ENCODE peak calls at places on chromosomes 13 and 19, in five cellular contexts. One of them, this sample, is unnamed.

GRCh38 chr19:51704601-51705000 is 11.5 kb downstream of the SPACA6 start:
- DNase-seq in activated B cell treated with CpG ODN at 0.5 μM for 24 hours: no peak
- DNase-seq in lower leg skin: no peak
- DNase-seq in mesothelial cell of epicardium: no peak
- DNase-seq in tibial artery: no peak
- DNase-seq in this sample: no peak

GRCh38 chr13:76505437-76505836 is 380.8 kb downstream of the KCTD12 start:
- DNase-seq in lower leg skin: no peak
- DNase-seq in mesothelial cell of epicardium: no peak
- DNase-seq in activated B cell treated with CpG ODN at 0.5 μM for 24 hours: no peak
- DNase-seq in tibial artery: no peak
- DNase-seq in this sample: no peak

GRCh38 chr13:65966991-65967451 is 1263.1 kb downstream of the PCDH9 start:
- DNase-seq in tibial artery: no peak
- DNase-seq in lower leg skin: no peak
- DNase-seq in mesothelial cell of epicardium: no peak
- DNase-seq in activated B cell treated with CpG ODN at 0.5 μM for 24 hours: no peak
- DNase-seq in this sample: no peak

GRCh38 chr13:30932481-30933333 is at the start of gene TEX26:
- DNase-seq in tibial artery: no peak
- DNase-seq in activated B cell treated with CpG ODN at 0.5 μM for 24 hours: no peak
- DNase-seq in mesothelial cell of epicardium: no peak
- DNase-seq in lower leg skin: no peak
- DNase-seq in this sample: no peak

GRCh38 chr19:5534787-5535586 is 32.8 kb downstream of the TINCR start:
- DNase-seq in tibial artery: no peak
- DNase-seq in activated B cell treated with CpG ODN at 0.5 μM for 24 hours: no peak
- DNase-seq in mesothelial cell of epicardium: no peak
- DNase-seq in lower leg skin: no peak
- DNase-seq in this sample: no peak

GRCh38 chr19:18431351-18432197 is 6.4 kb downstream of the ISYNA1 start:
- DNase-seq in mesothelial cell of epicardium: no peak
- DNase-seq in lower leg skin: no peak
- DNase-seq in tibial artery: peak; percentile 67
- DNase-seq in activated B cell treated with CpG ODN at 0.5 μM for 24 hours: no peak
- DNase-seq in this sample: no peak

GRCh38 chr19:55467236-55468053 is 2.9 kb upstream of the C19orf85 start:
- DNase-seq in tibial artery: peak; percentile 81
- DNase-seq in mesothelial cell of epicardium: no peak
- DNase-seq in lower leg skin: no peak
- DNase-seq in activated B cell treated with CpG ODN at 0.5 μM for 24 hours: peak; percentile 73
- DNase-seq in this sample: peak; percentile 76

GRCh38 chr19:6414793-6415591 is 9.6 kb downstream of the KHSRP start:
- DNase-seq in activated B cell treated with CpG ODN at 0.5 μM for 24 hours: no peak
- DNase-seq in mesothelial cell of epicardium: no peak
- DNase-seq in tibial artery: no peak
- DNase-seq in lower leg skin: no peak
- DNase-seq in this sample: no peak

GRCh38 chr13:45500492-45501174 is 35.9 kb downstream of the COG3 start:
- DNase-seq in tibial artery: no peak
- DNase-seq in lower leg skin: no peak
- DNase-seq in activated B cell treated with CpG ODN at 0.5 μM for 24 hours: no peak
- DNase-seq in mesothelial cell of epicardium: no peak
- DNase-seq in this sample: no peak

GRCh38 chr13:24097064-24097463 is 63.5 kb upstream of the SPATA13 start:
- DNase-seq in lower leg skin: no peak
- DNase-seq in activated B cell treated with CpG ODN at 0.5 μM for 24 hours: no peak
- DNase-seq in tibial artery: no peak
- DNase-seq in mesothelial cell of epicardium: no peak
- DNase-seq in this sample: no peak

GRCh38 chr13:36395280-36395679 is 37.0 kb upstream of the CCNA1 start:
- DNase-seq in tibial artery: no peak
- DNase-seq in lower leg skin: no peak
- DNase-seq in mesothelial cell of epicardium: no peak
- DNase-seq in activated B cell treated with CpG ODN at 0.5 μM for 24 hours: no peak
- DNase-seq in this sample: no peak

GRCh38 chr19:34459614-34460013 is 21.9 kb upstream of the WTIP start:
- DNase-seq in mesothelial cell of epicardium: no peak
- DNase-seq in tibial artery: no peak
- DNase-seq in lower leg skin: no peak
- DNase-seq in activated B cell treated with CpG ODN at 0.5 μM for 24 hours: no peak
- DNase-seq in this sample: no peak

GRCh38 chr13:69324109-69324886 is 783.3 kb upstream of the ATXN8OS start:
- DNase-seq in mesothelial cell of epicardium: no peak
- DNase-seq in lower leg skin: no peak
- DNase-seq in tibial artery: no peak
- DNase-seq in activated B cell treated with CpG ODN at 0.5 μM for 24 hours: no peak
- DNase-seq in this sample: no peak

GRCh38 chr13:111319521-111319920 is 921 bp upstream of the TEX29 start:
- DNase-seq in mesothelial cell of epicardium: no peak
- DNase-seq in activated B cell treated with CpG ODN at 0.5 μM for 24 hours: no peak
- DNase-seq in lower leg skin: no peak
- DNase-seq in tibial artery: peak; percentile 48
- DNase-seq in this sample: no peak

GRCh38 chr19:14089662-14090508 is 666 bp downstream of the SAMD1 start:
- DNase-seq in lower leg skin: no peak
- DNase-seq in activated B cell treated with CpG ODN at 0.5 μM for 24 hours: peak; percentile 52
- DNase-seq in mesothelial cell of epicardium: peak; percentile 63
- DNase-seq in tibial artery: peak; percentile 71
- DNase-seq in this sample: peak; percentile 42

GRCh38 chr19:45553464-45553863 is 31.1 kb downstream of the OPA3 start:
- DNase-seq in mesothelial cell of epicardium: peak; percentile 25
- DNase-seq in activated B cell treated with CpG ODN at 0.5 μM for 24 hours: no peak
- DNase-seq in lower leg skin: no peak
- DNase-seq in tibial artery: no peak
- DNase-seq in this sample: no peak

GRCh38 chr13:87810920-87811344 is 139.8 kb downstream of the SLITRK5 start:
- DNase-seq in mesothelial cell of epicardium: no peak
- DNase-seq in tibial artery: no peak
- DNase-seq in lower leg skin: no peak
- DNase-seq in activated B cell treated with CpG ODN at 0.5 μM for 24 hours: no peak
- DNase-seq in this sample: no peak

GRCh38 chr19:32350492-32350891 is 5.1 kb downstream of the ZNF507 start:
- DNase-seq in lower leg skin: no peak
- DNase-seq in mesothelial cell of epicardium: no peak
- DNase-seq in tibial artery: no peak
- DNase-seq in activated B cell treated with CpG ODN at 0.5 μM for 24 hours: no peak
- DNase-seq in this sample: no peak

GRCh38 chr19:38852231-38853044 is 2.7 kb upstream of the HNRNPL start:
- DNase-seq in activated B cell treated with CpG ODN at 0.5 μM for 24 hours: peak; percentile 45
- DNase-seq in lower leg skin: peak; percentile 70
- DNase-seq in tibial artery: peak; percentile 83
- DNase-seq in mesothelial cell of epicardium: no peak
- DNase-seq in this sample: peak; percentile 78

GRCh38 chr19:39413903-39414608 is 1.6 kb downstream of the PLEKHG2 start:
- DNase-seq in activated B cell treated with CpG ODN at 0.5 μM for 24 hours: no peak
- DNase-seq in mesothelial cell of epicardium: no peak
- DNase-seq in lower leg skin: peak; percentile 42
- DNase-seq in tibial artery: peak; percentile 78
- DNase-seq in this sample: no peak

GRCh38 chr13:50085063-50085462 is 69.8 kb downstream of the KCNRG start:
- DNase-seq in tibial artery: no peak
- DNase-seq in activated B cell treated with CpG ODN at 0.5 μM for 24 hours: no peak
- DNase-seq in lower leg skin: no peak
- DNase-seq in mesothelial cell of epicardium: no peak
- DNase-seq in this sample: no peak

GRCh38 chr13:71477735-71478134 is 389.3 kb downstream of the DACH1 start:
- DNase-seq in lower leg skin: no peak
- DNase-seq in activated B cell treated with CpG ODN at 0.5 μM for 24 hours: no peak
- DNase-seq in mesothelial cell of epicardium: no peak
- DNase-seq in tibial artery: no peak
- DNase-seq in this sample: no peak
- TF ChIP-seq CTCF in lower leg skin: no peak
- TF ChIP-seq CTCF in activated B cell treated with CpG ODN at 0.5 μM for 24 hours: no peak
- TF ChIP-seq CTCF in mesothelial cell of epicardium: peak; percentile 59
- TF ChIP-seq CTCF in tibial artery: no peak
- TF ChIP-seq CTCF in this sample: no peak

DNA sequence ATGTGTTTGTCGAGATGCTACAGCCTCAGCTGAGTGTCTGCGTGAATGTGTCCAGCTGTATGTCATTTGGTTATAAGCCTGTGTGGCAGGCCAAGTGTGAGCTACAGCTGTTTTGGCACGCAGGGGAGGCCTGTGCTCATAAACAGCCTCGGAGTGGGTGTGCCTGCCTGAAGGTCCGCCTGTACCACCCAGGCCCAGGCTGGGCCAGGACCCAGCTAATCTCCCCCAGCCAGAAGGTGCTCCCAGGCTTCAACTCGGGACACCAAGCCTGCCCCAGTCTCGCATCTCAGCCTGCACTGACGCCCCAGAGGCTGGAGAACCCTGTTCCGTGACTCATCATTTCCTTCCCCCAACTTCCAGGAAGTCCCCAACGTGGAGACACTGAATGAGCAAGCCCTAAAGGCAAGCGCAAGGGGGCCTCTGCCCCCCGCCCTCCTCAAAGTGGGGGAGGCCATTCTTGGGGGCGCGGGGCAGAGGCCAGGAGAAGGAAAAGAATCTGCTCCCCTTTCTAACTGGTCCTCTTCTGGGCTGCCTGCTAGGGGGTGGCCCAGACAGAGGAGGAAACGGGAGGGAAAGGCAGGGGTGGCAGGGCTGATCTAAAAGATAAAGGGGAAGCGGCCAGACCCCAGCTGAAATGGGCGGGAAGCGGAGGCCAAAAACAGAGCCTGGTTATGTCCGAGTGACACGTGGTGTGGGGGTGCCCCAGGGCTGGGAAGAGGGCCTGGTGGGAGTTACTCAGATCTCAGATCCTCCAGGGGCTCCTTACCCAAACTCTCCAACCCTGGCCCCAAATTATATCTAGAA is 2.0 kb downstream of the SLC1A5 start:
- DNase-seq in mesothelial cell of epicardium: no peak
- DNase-seq in lower leg skin: peak; percentile 60
- DNase-seq in tibial artery: peak; percentile 85
- DNase-seq in activated B cell treated with CpG ODN at 0.5 μM for 24 hours: peak; percentile 66
- DNase-seq in this sample: peak; percentile 73
- TF ChIP-seq CTCF in mesothelial cell of epicardium: no peak
- TF ChIP-seq CTCF in lower leg skin: no peak
- TF ChIP-seq CTCF in tibial artery: no peak
- TF ChIP-seq CTCF in activated B cell treated with CpG ODN at 0.5 μM for 24 hours: no peak
- TF ChIP-seq CTCF in this sample: no peak

GRCh38 chr13:20306039-20306438 is 73.9 kb upstream of the GJB6 start:
- DNase-seq in tibial artery: no peak
- DNase-seq in activated B cell treated with CpG ODN at 0.5 μM for 24 hours: no peak
- DNase-seq in lower leg skin: no peak
- DNase-seq in mesothelial cell of epicardium: no peak
- DNase-seq in this sample: no peak

GRCh38 chr13:20301391-20302071 is 69.4 kb upstream of the GJB6 start:
- DNase-seq in tibial artery: no peak
- DNase-seq in activated B cell treated with CpG ODN at 0.5 μM for 24 hours: no peak
- DNase-seq in lower leg skin: no peak
- DNase-seq in mesothelial cell of epicardium: no peak
- DNase-seq in this sample: no peak

GRCh38 chr13:20311022-20311421 is 78.9 kb upstream of the GJB6 start:
- DNase-seq in activated B cell treated with CpG ODN at 0.5 μM for 24 hours: no peak
- DNase-seq in mesothelial cell of epicardium: no peak
- DNase-seq in lower leg skin: no peak
- DNase-seq in tibial artery: no peak
- DNase-seq in this sample: no peak

GRCh38 chr13:20303636-20304035 is 71.5 kb upstream of the GJB6 start:
- DNase-seq in lower leg skin: no peak
- DNase-seq in tibial artery: no peak
- DNase-seq in activated B cell treated with CpG ODN at 0.5 μM for 24 hours: no peak
- DNase-seq in mesothelial cell of epicardium: no peak
- DNase-seq in this sample: no peak

DNA sequence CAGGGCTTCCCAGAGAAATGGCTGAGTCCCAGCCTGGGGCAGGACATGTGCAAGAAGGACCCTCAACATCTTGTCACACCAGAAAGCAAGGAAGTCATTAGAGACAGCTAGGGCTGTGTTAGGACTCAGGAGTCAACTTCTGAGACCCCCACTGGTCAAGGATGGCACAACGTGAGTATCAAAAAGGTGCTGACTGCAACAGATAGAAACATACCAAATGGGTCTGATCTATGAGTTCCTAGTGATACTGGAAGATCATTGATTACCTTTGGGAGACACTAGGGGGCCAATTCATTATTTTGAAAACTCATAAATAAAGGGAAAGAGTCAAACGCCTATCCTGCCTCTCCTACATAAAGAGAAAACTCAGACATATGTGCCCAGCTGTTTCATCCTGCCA is 73.5 kb upstream of the GJB6 start:
- DNase-seq in mesothelial cell of epicardium: no peak
- DNase-seq in lower leg skin: no peak
- DNase-seq in activated B cell treated with CpG ODN at 0.5 μM for 24 hours: no peak
- DNase-seq in tibial artery: no peak
- DNase-seq in this sample: no peak
- TF ChIP-seq CTCF in mesothelial cell of epicardium: no peak
- TF ChIP-seq CTCF in lower leg skin: no peak
- TF ChIP-seq CTCF in activated B cell treated with CpG ODN at 0.5 μM for 24 hours: no peak
- TF ChIP-seq CTCF in tibial artery: no peak
- TF ChIP-seq CTCF in this sample: no peak

GRCh38 chr19:53511933-53512374 is 26.0 kb upstream of the ZNF331 start:
- DNase-seq in mesothelial cell of epicardium: peak; percentile 28
- DNase-seq in lower leg skin: no peak
- DNase-seq in tibial artery: peak; percentile 69
- DNase-seq in activated B cell treated with CpG ODN at 0.5 μM for 24 hours: peak; percentile 28
- DNase-seq in this sample: peak; percentile 47
- TF ChIP-seq CTCF in mesothelial cell of epicardium: peak; percentile 62
- TF ChIP-seq CTCF in lower leg skin: no peak
- TF ChIP-seq CTCF in tibial artery: peak; percentile 55
- TF ChIP-seq CTCF in activated B cell treated with CpG ODN at 0.5 μM for 24 hours: no peak
- TF ChIP-seq CTCF in this sample: peak; percentile 75

GRCh38 chr13:27338816-27339215 is 68.2 kb downstream of the RASL11A start:
- DNase-seq in mesothelial cell of epicardium: no peak
- DNase-seq in activated B cell treated with CpG ODN at 0.5 μM for 24 hours: no peak
- DNase-seq in lower leg skin: no peak
- DNase-seq in tibial artery: no peak
- DNase-seq in this sample: no peak
- TF ChIP-seq CTCF in mesothelial cell of epicardium: no peak
- TF ChIP-seq CTCF in activated B cell treated with CpG ODN at 0.5 μM for 24 hours: no peak
- TF ChIP-seq CTCF in lower leg skin: no peak
- TF ChIP-seq CTCF in tibial artery: no peak
- TF ChIP-seq CTCF in this sample: no peak